ENCODE peak calls at places on chromosomes 1 and 21, in six cellular contexts. K, P, O, V, C and G are unnamed samples.

GRCh38 chr21:18493420-18493819 is 89.8 kb upstream of the TMPRSS15 start:
- DNase-seq in P (no peak), O (no peak), C (no peak), V (no peak), K (no peak), G (no peak)

GRCh38 chr1:202085682-202086373 is 36.9 kb upstream of the GPR37L1 start:
- DNase-seq in P (no peak), V (peak; percentile 56), C (no peak), K (no peak), O (peak; percentile 7), G (no peak)

GRCh38 chr1:107493111-107493716 is 352.4 kb downstream of the NTNG1 start:
- DNase-seq in K (no peak), O (no peak), C (no peak), P (peak; percentile 27), V (no peak), G (no peak)

GRCh38 chr1:75745276-75745675 is 20.8 kb downstream of the ACADM start:
- DNase-seq in V (no peak), C (no peak), P (no peak), O (no peak), K (no peak), G (no peak)

GRCh38 chr1:179881642-179882252 is 338 bp upstream of the TOR1AIP1 start:
- DNase-seq in O (no peak), V (no peak), C (no peak), K (no peak), P (peak; percentile 81), G (no peak)

GRCh38 chr1:211541715-211542477 is 37.1 kb downstream of the SLC30A1 start:
- DNase-seq in P (no peak), K (no peak), O (no peak), C (no peak), V (no peak), G (no peak)

GRCh38 chr1:198122693-198123092 is 34.1 kb upstream of the NEK7 start:
- DNase-seq in P (no peak), V (no peak), O (peak; percentile 17), K (no peak), C (no peak), G (no peak)

GRCh38 chr1:170682809-170683208 is 18.9 kb downstream of the PRRX1 start:
- DNase-seq in O (no peak), P (no peak), K (no peak), V (no peak), C (no peak), G (no peak)

GRCh38 chr1:3467096-3468036 is 12.9 kb downstream of the ARHGEF16 start:
- DNase-seq in C (no peak), K (no peak), O (no peak), V (no peak), P (no peak), G (no peak)

GRCh38 chr1:225653463-225654276 is 747 bp upstream of the ENAH start:
- DNase-seq in O (no peak), P (no peak), C (no peak), V (peak; percentile 81), K (peak; percentile 34), G (no peak)

GRCh38 chr21:25961042-25961441 is 209.5 kb downstream of the APP start:
- DNase-seq in O (no peak), K (no peak), V (no peak), P (no peak), C (no peak), G (no peak)

GRCh38 chr1:203152158-203153034 is 23.2 kb downstream of the MYBPH start:
- DNase-seq in P (no peak), K (no peak), O (no peak), C (no peak), V (no peak), G (no peak)

GRCh38 chr1:224045556-224045955 is 68.4 kb upstream of the FBXO28 start:
- DNase-seq in O (no peak), C (no peak), V (no peak), P (no peak), K (no peak), G (no peak)
- TF ChIP-seq TAF1 in O (no peak), C (no peak), V (no peak), P (no peak), K (no peak), G (no peak)

GRCh38 chr21:36989699-36990507 is 16.6 kb upstream of the RIPPLY3 start:
- DNase-seq in V (peak; percentile 99), C (peak; percentile 45), P (peak; percentile 98), O (peak; percentile 99), K (peak; percentile 92), G (peak; percentile 90)

GRCh38 chr21:36988536-36988935 is 18.0 kb upstream of the RIPPLY3 start:
- DNase-seq in O (no peak), C (no peak), K (no peak), P (peak; percentile 68), V (no peak), G (no peak)

GRCh38 chr21:36985761-36986594 is 19.5 kb upstream of the HLCS start:
- DNase-seq in P (no peak), O (no peak), V (no peak), K (no peak), C (no peak), G (no peak)

GRCh38 chr21:36990508-36991205 is 15.8 kb upstream of the RIPPLY3 start:
- DNase-seq in P (no peak), C (no peak), V (no peak), K (no peak), O (no peak), G (no peak)

DNA sequence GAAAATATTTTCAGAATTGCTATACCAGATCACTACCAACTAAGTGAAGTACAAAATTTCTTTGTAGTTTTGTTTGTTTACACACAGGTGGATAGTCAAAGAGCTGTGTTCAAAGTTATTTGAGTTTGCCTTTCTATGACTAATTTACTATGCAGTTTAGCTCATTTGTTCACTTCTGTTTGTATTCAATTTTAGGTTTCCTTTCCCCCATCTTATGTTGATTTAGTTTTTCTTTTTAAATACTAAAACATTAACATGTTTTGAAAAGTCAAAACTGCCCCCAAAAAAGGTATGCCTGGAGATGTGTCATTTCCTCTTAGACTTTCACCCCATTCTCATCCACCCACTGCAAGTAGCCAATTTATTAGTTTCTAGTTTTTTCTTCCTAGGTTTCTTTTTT is 18.7 kb upstream of the RIPPLY3 start:
- DNase-seq in C (no peak), O (no peak), K (no peak), V (no peak), P (no peak), G (no peak)
- TF ChIP-seq TAF1 in C (no peak), O (no peak), K (no peak), V (no peak), P (no peak), G (no peak)

GRCh38 chr21:34626131-34626530 is 11.2 kb upstream of the RCAN1 start:
- DNase-seq in O (no peak), C (no peak), K (no peak), P (no peak), V (no peak), G (no peak)

GRCh38 chr21:34632498-34632897 is 17.6 kb upstream of the RCAN1 start:
- DNase-seq in K (no peak), C (no peak), P (no peak), O (no peak), V (no peak), G (no peak)

GRCh38 chr21:34625194-34625593 is 10.3 kb upstream of the RCAN1 start:
- DNase-seq in P (no peak), V (no peak), K (no peak), O (no peak), C (no peak), G (no peak)

GRCh38 chr21:34635307-34635706 is 20.4 kb upstream of the RCAN1 start:
- DNase-seq in V (peak; percentile 77), C (no peak), O (peak; percentile 68), P (no peak), K (no peak), G (no peak)

DNA sequence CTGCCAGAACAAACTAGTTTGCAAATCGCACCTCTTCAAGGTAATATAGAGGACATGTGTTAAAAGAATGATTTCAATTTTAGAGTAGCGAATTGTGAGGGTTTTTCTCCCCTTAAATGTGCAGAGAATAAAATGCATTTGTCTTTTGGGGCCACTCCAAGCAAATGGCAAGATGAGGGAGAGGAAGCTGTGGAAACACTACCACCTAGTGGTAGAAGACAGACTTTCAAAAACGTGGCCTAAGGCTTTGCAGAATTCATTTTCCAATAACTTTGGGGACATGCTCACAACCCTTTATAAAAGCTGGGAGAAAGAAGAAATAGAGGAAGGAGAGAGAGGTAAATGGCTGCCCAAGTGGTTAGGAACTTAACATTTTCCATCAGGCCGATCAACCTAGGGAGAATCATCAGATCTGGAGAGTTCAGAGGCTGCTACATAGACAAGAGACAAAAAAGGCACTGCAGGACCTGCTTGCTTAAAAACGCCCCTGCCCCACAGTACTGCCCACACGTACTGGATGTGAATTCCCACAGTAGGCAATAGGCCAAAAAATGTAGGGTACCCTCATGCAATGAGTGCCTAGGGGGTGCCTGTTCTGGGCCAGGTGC is 15.7 kb upstream of the RCAN1 start:
- DNase-seq in O (peak; percentile 72), K (peak; percentile 48), P (peak; percentile 63), V (no peak), C (peak; percentile 33), G (no peak)
- TF ChIP-seq TAF1 in O (no peak), K (no peak), P (no peak), V (no peak), C (no peak), G (no peak)

GRCh38 chr1:221778535-221779142 is 36.8 kb upstream of the DUSP10 start:
- DNase-seq in C (peak; percentile 82), V (no peak), O (no peak), K (no peak), P (no peak), G (no peak)
- TF ChIP-seq TAF1 in C (peak; percentile 40), V (no peak), O (no peak), K (no peak), P (no peak), G (no peak)